ENCODE peak calls at places on chromosomes 5 and 9, in four cellular contexts. A is neuronal stem cell, J is fibroblast of lung, V is Karpas-422. D is an unnamed sample. For H3K4me1 and H3K36me3, the result is how much of the 10 kb centered on the place peaks cover.

GRCh38 chr9:134386951-134387831 is 60.9 kb downstream of the RXRA start:
- DNase-seq in A (no peak), J (peak), V (no peak), D (no peak)

GRCh38 chr5:56974241-56974640 is 22.3 kb upstream of the MIER3 start:
- DNase-seq in A (no peak), J (no peak), V (no peak), D (no peak)

GRCh38 chr9:78967557-78968212 is 604.1 kb upstream of the TLE4 start:
- DNase-seq in A (no peak), J (no peak), V (no peak), D (no peak)

GRCh38 chr9:128972956-128973355 is 25.5 kb downstream of the NUP188 start:
- DNase-seq in A (no peak), J (peak), V (no peak), D (no peak)

GRCh38 chr9:115164511-115164974 is 46.6 kb upstream of the TNC start:
- DNase-seq in A (no peak), J (peak), V (no peak), D (no peak)

GRCh38 chr5:4330327-4330726 is 734.7 kb downstream of the IRX1 start:
- DNase-seq in A (no peak), J (no peak), V (no peak), D (no peak)

GRCh38 chr9:32395483-32396216 is 11.2 kb downstream of the ACO1 start:
- DNase-seq in A (no peak), J (peak), V (peak), D (peak)

GRCh38 chr5:126538579-126538978 is 56.4 kb downstream of the ALDH7A1 start:
- DNase-seq in A (no peak), J (no peak), V (no peak), D (no peak)

GRCh38 chr5:88860501-88860900 is 22.5 kb downstream of the MEF2C start:
- DNase-seq in A (no peak), J (peak), V (no peak), D (no peak)

GRCh38 chr9:15889555-15889954 is 336.7 kb downstream of the CCDC171 start:
- DNase-seq in A (no peak), J (peak), V (no peak), D (no peak)

GRCh38 chr5:107474361-107474723 is 196.4 kb downstream of the EFNA5 start:
- DNase-seq in A (no peak), J (no peak), V (no peak), D (no peak)

GRCh38 chr5:107474724-107475489 is 195.8 kb downstream of the EFNA5 start:
- DNase-seq in A (no peak), J (no peak), V (no peak), D (no peak)

GRCh38 chr5:107477492-107477891 is 193.2 kb downstream of the EFNA5 start:
- DNase-seq in A (no peak), J (no peak), V (no peak), D (no peak)

GRCh38 chr5:107476783-107477182 is 194.0 kb downstream of the EFNA5 start:
- DNase-seq in A (no peak), J (no peak), V (no peak), D (no peak)

GRCh38 chr5:107478068-107478641 is 192.6 kb downstream of the EFNA5 start:
- DNase-seq in A (no peak), J (no peak), V (no peak), D (no peak)
- H3K4me1 ChIP-seq in A (under half), J (under half), V (under half), D (under half)

DNA sequence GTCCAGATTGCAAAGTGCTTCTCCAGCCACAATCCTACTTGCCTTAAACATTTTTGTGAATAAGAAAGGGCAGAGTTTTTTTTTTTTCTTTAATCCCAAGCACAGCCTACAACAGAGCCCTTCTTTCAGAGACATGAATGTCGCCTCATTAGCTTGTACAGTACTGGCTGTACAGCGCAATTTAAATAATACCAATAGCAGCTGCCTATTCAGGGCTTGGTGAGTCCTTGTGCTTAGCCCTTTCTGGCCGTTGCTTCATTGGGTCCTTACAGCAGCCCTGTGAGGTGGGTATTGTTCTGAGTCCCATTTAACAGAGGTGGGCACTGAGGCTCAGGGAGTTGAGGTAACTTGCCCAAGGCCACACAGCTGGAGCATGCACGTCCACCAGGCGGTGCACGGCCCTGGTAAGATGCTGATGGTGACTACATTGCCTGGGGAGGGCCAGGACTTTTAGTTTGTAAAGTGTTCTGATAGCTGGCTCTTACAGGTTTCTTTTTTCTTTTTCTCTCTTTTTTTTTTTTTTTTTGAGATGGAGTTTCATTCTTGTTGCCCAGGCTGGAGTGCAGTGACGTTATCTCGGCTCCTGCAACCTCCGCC is 23.2 kb downstream of the NDST1 start:
- DNase-seq in A (no peak), J (no peak), V (no peak), D (peak)
- H3K36me3 ChIP-seq in A (half or more), J (under half), V (under half), D (under half)

GRCh38 chr5:10330511-10331105 is 22.9 kb upstream of the MARCHF6 start:
- DNase-seq in A (no peak), J (no peak), V (no peak), D (no peak)

GRCh38 chr5:10329808-10330481 is 22.2 kb upstream of the CMBL start:
- DNase-seq in A (no peak), J (peak), V (no peak), D (no peak)

GRCh38 chr5:10332301-10332700 is 21.2 kb upstream of the MARCHF6 start:
- DNase-seq in A (no peak), J (no peak), V (no peak), D (no peak)

GRCh38 chr5:10329421-10329807 is 21.7 kb upstream of the CMBL start:
- DNase-seq in A (no peak), J (no peak), V (no peak), D (no peak)

GRCh38 chr5:10331341-10331796 is 22.1 kb upstream of the MARCHF6 start:
- DNase-seq in A (no peak), J (peak), V (no peak), D (peak)
- H3K27ac ChIP-seq in A (no peak), J (no peak), V (no peak), D (no peak)

DNA sequence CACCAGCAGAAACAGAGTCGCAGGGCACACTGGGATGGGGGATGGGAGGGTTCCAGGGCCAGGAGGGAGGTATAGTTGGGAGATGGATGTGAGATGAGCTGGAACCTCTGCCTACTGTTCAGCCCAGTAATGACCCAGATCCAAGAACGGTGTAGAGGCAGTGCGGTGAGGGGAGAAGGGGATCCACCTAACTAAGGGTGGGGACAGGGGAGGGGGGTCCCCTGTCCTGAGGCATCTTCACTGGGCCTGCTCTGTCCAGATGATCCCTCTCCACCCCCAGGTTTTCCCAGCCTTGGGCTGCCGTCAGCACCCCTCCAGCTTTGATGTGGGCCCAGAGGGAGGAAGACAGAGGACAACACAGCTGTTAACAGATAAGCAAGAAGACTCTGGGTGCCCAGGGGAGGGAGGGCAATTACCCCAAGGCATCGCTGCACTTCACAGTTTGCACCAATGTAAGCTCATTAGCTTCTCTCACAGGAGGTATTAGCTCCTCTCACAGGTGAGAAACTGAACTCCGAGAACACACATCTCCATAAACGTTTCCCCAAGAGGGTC is 19.3 kb downstream of the BICD2 start:
- DNase-seq in A (no peak), J (no peak), V (no peak), D (no peak)
- H3K4me1 ChIP-seq in A (under half), J (under half), V (half or more), D (under half)

GRCh38 chr9:132648685-132649084 is 21.1 kb downstream of the DDX31 start:
- DNase-seq in A (no peak), J (no peak), V (no peak), D (no peak)
- H3K36me3 ChIP-seq in A (half or more), J (under half), V (under half), D (under half)

D was measured in aorta.